ENCODE peak calls at places on chromosomes 6 and 20, in eight cellular contexts. U is pons; O is T-helper 9 cell; K is endodermal cell; L is HS-5; H is NCI-H1105; V is GM12892; D is stimulated activated CD8-positive, alpha-beta memory T cell treated with anti-CD3 and anti-CD28 coated beads, Interleukin-15, amount 100 ng/mL, for 48 hours. I is an unnamed sample.

GRCh38 chr6:78593898-78594666 is 273.3 kb upstream of the IRAK1BP1 start:
- DNase-seq in K (no peak), L (no peak), O (no peak), U (no peak), D (no peak), V (no peak), H (no peak), I (no peak)

GRCh38 chr6:129030231-129030630 is 147.3 kb downstream of the LAMA2 start:
- DNase-seq in L (no peak), H (no peak), K (no peak), V (no peak), U (no peak), O (no peak), D (no peak), I (no peak)

GRCh38 chr6:106510090-106510970 is 119.0 kb downstream of the RTN4IP1 start:
- DNase-seq in V (peak; percentile 46), H (peak; percentile 7), K (peak; percentile 82), U (no peak), D (peak; percentile 61), L (no peak), O (peak; percentile 62), I (peak; percentile 36)

GRCh38 chr6:170583736-170584180 is 679 bp downstream of the PDCD2 start:
- DNase-seq in V (no peak), O (no peak), K (no peak), D (no peak), H (no peak), U (no peak), L (no peak), I (no peak)

GRCh38 chr6:153092082-153093013 is 38.7 kb downstream of the RGS17 start:
- DNase-seq in L (peak; percentile 67), D (no peak), U (no peak), K (no peak), V (no peak), O (no peak), H (no peak), I (no peak)

GRCh38 chr6:1554881-1555569 is 54.7 kb upstream of the FOXC1 start:
- DNase-seq in L (no peak), U (peak; percentile 67), V (peak; percentile 72), O (peak; percentile 63), H (no peak), K (peak; percentile 81), D (peak; percentile 30), I (peak; percentile 56)

GRCh38 chr6:79467716-79468115 is 69.5 kb downstream of the LCA5 start:
- DNase-seq in L (peak; percentile 28), O (no peak), U (no peak), V (no peak), H (no peak), K (peak; percentile 67), D (no peak), I (no peak)

GRCh38 chr6:34522740-34523139 is 33.4 kb downstream of the SPDEF start:
- DNase-seq in K (peak; percentile 35), L (no peak), D (no peak), U (no peak), V (no peak), H (no peak), O (no peak), I (no peak)

GRCh38 chr6:170289971-170290305 is 940 bp downstream of the DLL1 start:
- DNase-seq in H (no peak), D (no peak), V (no peak), U (no peak), K (no peak), O (no peak), L (no peak), I (no peak)

GRCh38 chr20:34560141-34560523 is 1.6 kb downstream of the MAP1LC3A start:
- DNase-seq in K (peak; percentile 43), L (no peak), V (no peak), O (no peak), D (no peak), U (peak; percentile 88), H (no peak), I (no peak)

GRCh38 chr20:52003976-52004375 is 187.6 kb downstream of the ZFP64 start:
- DNase-seq in H (no peak), V (no peak), U (no peak), O (no peak), D (no peak), K (no peak), L (no peak), I (no peak)

GRCh38 chr20:3420211-3420707 is 12.8 kb upstream of the DNAAF9 start:
- DNase-seq in D (peak; percentile 36), V (peak; percentile 44), H (peak; percentile 55), L (peak; percentile 71), O (no peak), U (peak; percentile 38), K (no peak), I (peak; percentile 16)

GRCh38 chr6:133957780-133958242 is 4.8 kb downstream of the TBPL1 start:
- DNase-seq in H (no peak), D (no peak), L (no peak), V (no peak), K (no peak), U (no peak), O (no peak), I (no peak)

GRCh38 chr6:138372711-138373463 is 4.8 kb upstream of the SMIM28 start:
- DNase-seq in K (no peak), V (no peak), H (no peak), U (no peak), D (no peak), O (no peak), L (no peak), I (no peak)

I was measured in central memory CD8-positive, alpha-beta T cell.